ENCODE peak calls at places on chromosomes 4 and X, in seven cellular contexts. One of them, this sample, is unnamed.

GRCh38 chr4:158046345-158046744 is 126.5 kb downstream of the GASK1B start:
- DNase-seq in neural crest cell: no peak
- DNase-seq in NB4: no peak
- DNase-seq in astrocyte of the cerebellum: no peak
- DNase-seq in retinal pigment epithelial cell: no peak
- DNase-seq in A549: no peak
- DNase-seq in choroid plexus epithelial cell: peak
- DNase-seq in this sample: no peak

GRCh38 chr4:110793890-110794588 is 171.2 kb upstream of the PITX2 start:
- DNase-seq in A549: no peak
- DNase-seq in NB4: no peak
- DNase-seq in astrocyte of the cerebellum: no peak
- DNase-seq in neural crest cell: no peak
- DNase-seq in retinal pigment epithelial cell: no peak
- DNase-seq in choroid plexus epithelial cell: no peak
- DNase-seq in this sample: peak

GRCh38 chrX:65644621-65645287 is 22.7 kb upstream of the MSN start:
- DNase-seq in neural crest cell: no peak
- DNase-seq in choroid plexus epithelial cell: peak
- DNase-seq in NB4: peak
- DNase-seq in astrocyte of the cerebellum: peak
- DNase-seq in retinal pigment epithelial cell: peak
- DNase-seq in A549: peak
- DNase-seq in this sample: no peak

GRCh38 chrX:136762820-136763452 is 17.8 kb downstream of the ARHGEF6 start:
- DNase-seq in neural crest cell: no peak
- DNase-seq in astrocyte of the cerebellum: no peak
- DNase-seq in NB4: no peak
- DNase-seq in A549: no peak
- DNase-seq in choroid plexus epithelial cell: no peak
- DNase-seq in retinal pigment epithelial cell: no peak
- DNase-seq in this sample: no peak

GRCh38 chrX:136880003-136880451 is 498 bp downstream of the RBMX start:
- DNase-seq in neural crest cell: peak
- DNase-seq in astrocyte of the cerebellum: no peak
- DNase-seq in retinal pigment epithelial cell: no peak
- DNase-seq in choroid plexus epithelial cell: peak
- DNase-seq in A549: peak
- DNase-seq in NB4: peak
- DNase-seq in this sample: peak

GRCh38 chr4:135515295-135515694 is 1313.7 kb upstream of the PABPC4L start:
- DNase-seq in A549: no peak
- DNase-seq in neural crest cell: no peak
- DNase-seq in astrocyte of the cerebellum: peak
- DNase-seq in NB4: no peak
- DNase-seq in retinal pigment epithelial cell: no peak
- DNase-seq in choroid plexus epithelial cell: peak
- DNase-seq in this sample: no peak

GRCh38 chr4:2259036-2259540 is 2.8 kb downstream of the MXD4 start:
- DNase-seq in astrocyte of the cerebellum: no peak
- DNase-seq in neural crest cell: no peak
- DNase-seq in retinal pigment epithelial cell: no peak
- DNase-seq in A549: no peak
- DNase-seq in NB4: no peak
- DNase-seq in choroid plexus epithelial cell: no peak
- DNase-seq in this sample: no peak

GRCh38 chrX:65821721-65822496 is 154.5 kb downstream of the MSN start:
- DNase-seq in neural crest cell: no peak
- DNase-seq in retinal pigment epithelial cell: no peak
- DNase-seq in NB4: no peak
- DNase-seq in astrocyte of the cerebellum: no peak
- DNase-seq in choroid plexus epithelial cell: no peak
- DNase-seq in A549: no peak
- DNase-seq in this sample: no peak

GRCh38 chr4:140372607-140373327 is 679 bp upstream of the SCOC start:
- DNase-seq in choroid plexus epithelial cell: peak
- DNase-seq in NB4: peak
- DNase-seq in retinal pigment epithelial cell: no peak
- DNase-seq in neural crest cell: no peak
- DNase-seq in astrocyte of the cerebellum: no peak
- DNase-seq in A549: peak
- DNase-seq in this sample: no peak

GRCh38 chr4:114615435-114615834 is 16.8 kb downstream of the UGT8 start:
- DNase-seq in retinal pigment epithelial cell: no peak
- DNase-seq in neural crest cell: no peak
- DNase-seq in astrocyte of the cerebellum: no peak
- DNase-seq in A549: no peak
- DNase-seq in choroid plexus epithelial cell: no peak
- DNase-seq in NB4: no peak
- DNase-seq in this sample: no peak

DNA sequence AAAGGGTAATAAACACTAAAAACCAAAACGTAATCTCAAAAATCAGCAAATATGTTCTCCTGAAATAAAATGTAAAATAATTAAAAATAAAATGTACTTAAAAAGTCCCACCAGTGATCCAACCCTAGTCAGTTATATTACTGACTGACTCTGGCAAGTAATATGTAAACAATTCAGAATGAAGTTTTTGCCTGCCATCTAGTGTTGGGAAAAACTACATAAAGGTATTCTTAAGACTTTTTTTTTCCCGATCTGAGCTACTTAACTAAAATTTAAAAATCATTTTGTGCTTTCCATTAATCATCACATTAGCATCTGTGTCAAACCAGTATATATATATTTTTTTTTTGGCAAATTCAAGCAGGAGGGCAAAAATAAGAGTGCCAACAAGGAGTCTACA is 24.0 kb downstream of the RCHY1 start:
- DNase-seq in NB4: peak
- DNase-seq in A549: peak
- DNase-seq in choroid plexus epithelial cell: peak
- DNase-seq in neural crest cell: no peak
- DNase-seq in retinal pigment epithelial cell: no peak
- DNase-seq in astrocyte of the cerebellum: peak
- DNase-seq in this sample: no peak
- TF ChIP-seq CTCF in NB4: no peak
- TF ChIP-seq CTCF in A549: peak
- TF ChIP-seq CTCF in choroid plexus epithelial cell: peak
- TF ChIP-seq CTCF in neural crest cell: peak
- TF ChIP-seq CTCF in retinal pigment epithelial cell: peak
- TF ChIP-seq CTCF in astrocyte of the cerebellum: no peak
- TF ChIP-seq CTCF in this sample: peak

GRCh38 chr4:98113005-98113404 is 30.3 kb downstream of the STPG2 start:
- DNase-seq in neural crest cell: no peak
- DNase-seq in choroid plexus epithelial cell: peak
- DNase-seq in retinal pigment epithelial cell: no peak
- DNase-seq in astrocyte of the cerebellum: peak
- DNase-seq in NB4: peak
- DNase-seq in A549: peak
- DNase-seq in this sample: peak
- TF ChIP-seq CTCF in neural crest cell: peak
- TF ChIP-seq CTCF in choroid plexus epithelial cell: peak
- TF ChIP-seq CTCF in retinal pigment epithelial cell: peak
- TF ChIP-seq CTCF in astrocyte of the cerebellum: peak
- TF ChIP-seq CTCF in NB4: peak
- TF ChIP-seq CTCF in A549: no peak
- TF ChIP-seq CTCF in this sample: no peak

GRCh38 chr4:19969492-19969891 is 282.2 kb upstream of the SLIT2 start:
- DNase-seq in retinal pigment epithelial cell: no peak
- DNase-seq in NB4: no peak
- DNase-seq in choroid plexus epithelial cell: peak
- DNase-seq in neural crest cell: no peak
- DNase-seq in A549: no peak
- DNase-seq in astrocyte of the cerebellum: no peak
- DNase-seq in this sample: no peak
- TF ChIP-seq CTCF in retinal pigment epithelial cell: peak
- TF ChIP-seq CTCF in NB4: no peak
- TF ChIP-seq CTCF in choroid plexus epithelial cell: peak
- TF ChIP-seq CTCF in neural crest cell: no peak
- TF ChIP-seq CTCF in A549: no peak
- TF ChIP-seq CTCF in astrocyte of the cerebellum: peak
- TF ChIP-seq CTCF in this sample: peak

DNA sequence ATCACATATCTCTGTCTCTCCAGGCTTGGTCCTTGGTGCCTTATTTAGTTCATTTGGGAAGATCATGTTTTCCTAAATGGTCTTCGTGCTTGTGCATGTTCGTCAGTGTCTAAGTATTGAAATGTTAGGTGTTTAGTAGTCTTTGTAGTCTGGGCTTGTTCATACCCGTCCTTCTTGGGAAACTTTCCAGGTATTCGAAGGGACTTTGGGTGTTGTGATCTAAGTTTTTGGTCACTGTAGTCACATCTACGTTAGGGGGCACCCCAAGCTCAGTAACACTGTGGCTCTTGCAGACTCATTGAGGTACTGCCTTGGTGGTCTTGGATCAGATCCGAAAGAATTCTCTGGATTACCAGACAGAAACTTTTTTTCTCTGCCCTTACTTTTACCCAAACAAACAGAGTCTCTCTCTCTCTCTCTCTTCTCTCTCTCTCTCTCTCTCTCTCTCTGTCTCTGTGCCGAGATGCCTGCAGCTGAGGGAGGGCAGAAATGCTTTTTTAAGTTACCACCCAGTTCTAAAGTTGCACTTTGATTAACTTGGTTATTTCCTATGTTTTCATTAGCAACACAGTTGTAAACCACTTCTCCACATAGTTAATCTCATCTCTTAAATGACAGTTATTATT is 67.6 kb upstream of the SLC7A3 start:
- DNase-seq in A549: peak
- DNase-seq in NB4: peak
- DNase-seq in astrocyte of the cerebellum: peak
- DNase-seq in neural crest cell: peak
- DNase-seq in choroid plexus epithelial cell: peak
- DNase-seq in retinal pigment epithelial cell: no peak
- DNase-seq in this sample: peak
- TF ChIP-seq CTCF in A549: peak
- TF ChIP-seq CTCF in NB4: no peak
- TF ChIP-seq CTCF in astrocyte of the cerebellum: peak
- TF ChIP-seq CTCF in neural crest cell: peak
- TF ChIP-seq CTCF in choroid plexus epithelial cell: peak
- TF ChIP-seq CTCF in retinal pigment epithelial cell: peak
- TF ChIP-seq CTCF in this sample: peak

GRCh38 chr4:13612569-13612968 is 15.0 kb downstream of the BOD1L1 start:
- DNase-seq in choroid plexus epithelial cell: peak
- DNase-seq in retinal pigment epithelial cell: no peak
- DNase-seq in A549: no peak
- DNase-seq in neural crest cell: no peak
- DNase-seq in NB4: no peak
- DNase-seq in astrocyte of the cerebellum: no peak
- DNase-seq in this sample: peak
- TF ChIP-seq CTCF in choroid plexus epithelial cell: no peak
- TF ChIP-seq CTCF in retinal pigment epithelial cell: no peak
- TF ChIP-seq CTCF in A549: no peak
- TF ChIP-seq CTCF in neural crest cell: no peak
- TF ChIP-seq CTCF in NB4: no peak
- TF ChIP-seq CTCF in astrocyte of the cerebellum: no peak
- TF ChIP-seq CTCF in this sample: no peak

GRCh38 chr4:46274717-46275116 is 115.2 kb downstream of the GABRA2 start:
- DNase-seq in choroid plexus epithelial cell: peak
- DNase-seq in A549: no peak
- DNase-seq in NB4: peak
- DNase-seq in neural crest cell: no peak
- DNase-seq in retinal pigment epithelial cell: no peak
- DNase-seq in astrocyte of the cerebellum: no peak
- DNase-seq in this sample: no peak
- TF ChIP-seq CTCF in choroid plexus epithelial cell: peak
- TF ChIP-seq CTCF in A549: no peak
- TF ChIP-seq CTCF in NB4: no peak
- TF ChIP-seq CTCF in neural crest cell: peak
- TF ChIP-seq CTCF in retinal pigment epithelial cell: peak
- TF ChIP-seq CTCF in astrocyte of the cerebellum: peak
- TF ChIP-seq CTCF in this sample: peak

This sample was measured in nephron progenitor cell.